ENCODE peak calls at places on chromosomes 13 and 19, in seven cellular contexts. N, P, L, Y, G, T and K are unnamed samples.

GRCh38 chr13:88932950-88933349 is 1261.8 kb downstream of the SLITRK5 start:
- DNase-seq in T (peak), Y (no peak), L (no peak), P (no peak), G (no peak), N (no peak), K (no peak)

GRCh38 chr13:92989301-92989700 is 237.3 kb upstream of the GPC6 start:
- DNase-seq in L (no peak), Y (no peak), G (peak), T (no peak), P (no peak), N (no peak), K (no peak)

GRCh38 chr19:10861118-10861651 is 10.2 kb upstream of the CARM1 start:
- DNase-seq in N (no peak), G (peak), Y (no peak), T (peak), P (peak), L (no peak), K (no peak)

GRCh38 chr13:89568746-89569145 is 1778.7 kb upstream of the MIR17HG start:
- DNase-seq in N (no peak), T (no peak), Y (no peak), G (peak), L (no peak), P (no peak), K (no peak)

GRCh38 chr13:20191902-20192469 is 752 bp downstream of the GJB2 start:
- DNase-seq in L (no peak), P (peak), N (no peak), G (peak), Y (peak), T (peak), K (no peak)

GRCh38 chr13:23473236-23473635 is 39.7 kb upstream of the SACS start:
- DNase-seq in N (no peak), Y (no peak), T (no peak), P (no peak), G (peak), L (no peak), K (no peak)

GRCh38 chr19:4369888-4370260 is 26.5 kb downstream of the MPND start:
- DNase-seq in N (no peak), T (peak), G (peak), L (peak), Y (no peak), P (peak), K (no peak)

GRCh38 chr19:10136936-10137335 is 17.2 kb upstream of the EIF3G start:
- DNase-seq in G (no peak), Y (no peak), N (no peak), T (no peak), L (no peak), P (no peak), K (no peak)

GRCh38 chr19:12783849-12784393 is 7.4 kb upstream of the JUNB start:
- DNase-seq in L (no peak), T (peak), Y (no peak), G (no peak), P (no peak), N (no peak), K (no peak)

GRCh38 chr19:7541828-7542443 is 6.4 kb downstream of the PNPLA6 start:
- DNase-seq in L (no peak), G (peak), P (no peak), N (no peak), T (no peak), Y (no peak), K (no peak)

GRCh38 chr13:32881792-32882175 is 134.4 kb upstream of the KL start:
- DNase-seq in Y (no peak), P (no peak), L (no peak), N (no peak), G (no peak), T (no peak), K (no peak)

GRCh38 chr13:48491423-48492122 is 41.3 kb downstream of the RCBTB2 start:
- DNase-seq in Y (no peak), P (no peak), L (peak), G (no peak), N (no peak), T (no peak), K (no peak)

GRCh38 chr19:42191855-42192254 is 25.6 kb downstream of the DEDD2 start:
- DNase-seq in G (no peak), P (no peak), T (peak), N (no peak), L (peak), Y (peak), K (no peak)

GRCh38 chr13:110318920-110319319 is 11.8 kb downstream of the COL4A2 start:
- DNase-seq in Y (no peak), G (no peak), P (no peak), T (no peak), N (no peak), L (no peak), K (no peak)

GRCh38 chr13:110316196-110316595 is 9.1 kb downstream of the COL4A2 start:
- DNase-seq in G (no peak), Y (no peak), L (no peak), P (peak), T (no peak), N (no peak), K (no peak)

GRCh38 chr13:110317496-110318195 is 10.6 kb downstream of the COL4A2 start:
- DNase-seq in L (no peak), P (peak), Y (no peak), T (no peak), N (no peak), G (no peak), K (no peak)

GRCh38 chr13:110319397-110319773 is 12.3 kb downstream of the COL4A2 start:
- DNase-seq in T (no peak), P (peak), G (no peak), N (no peak), Y (peak), L (no peak), K (no peak)

GRCh38 chr13:110317093-110317492 is 10.0 kb downstream of the COL4A2 start:
- DNase-seq in L (no peak), T (no peak), N (no peak), Y (no peak), P (no peak), G (no peak), K (no peak)
- H3K23ac ChIP-seq in L (peak), T (peak), N (no peak), Y (no peak), P (no peak), G (no peak), K (peak)

GRCh38 chr19:55442372-55443044 is 592 bp downstream of the SHISA7 start:
- DNase-seq in N (no peak), Y (no peak), G (no peak), L (no peak), T (no peak), P (peak), K (no peak)

GRCh38 chr19:55443045-55443823 is at the start of gene SHISA7:
- DNase-seq in N (no peak), P (no peak), L (no peak), Y (no peak), T (no peak), G (no peak), K (no peak)

GRCh38 chr19:55444720-55445045 is 1.6 kb upstream of the SHISA7 start:
- DNase-seq in P (no peak), T (no peak), Y (no peak), L (no peak), G (no peak), N (no peak), K (no peak)

GRCh38 chr19:55446060-55446459 is 3.0 kb upstream of the SHISA7 start:
- DNase-seq in G (no peak), L (no peak), N (no peak), Y (no peak), T (no peak), P (no peak), K (no peak)

GRCh38 chr19:55443824-55444719 is 972 bp upstream of the SHISA7 start:
- DNase-seq in P (no peak), T (no peak), G (no peak), Y (no peak), N (no peak), L (no peak), K (no peak)
- H3K4ac ChIP-seq in P (no peak), T (no peak), G (no peak), Y (no peak), N (no peak), L (no peak), K (no peak)

DNA sequence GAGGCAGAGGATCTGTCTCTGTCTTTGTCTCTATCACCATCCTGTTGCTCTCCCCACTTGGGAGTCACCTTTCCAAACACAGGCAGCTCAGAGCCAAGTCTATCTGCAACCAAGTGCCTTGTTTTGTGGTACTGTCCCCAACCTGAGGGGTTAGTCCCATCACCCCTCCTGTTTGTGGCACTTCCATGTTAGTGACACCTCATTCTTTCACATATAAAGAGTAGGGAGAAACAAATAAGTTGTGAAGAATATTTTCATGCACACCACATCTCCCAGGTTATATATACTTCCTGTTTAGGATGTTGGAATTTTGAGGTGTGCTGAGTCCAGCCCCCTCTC is 3.7 kb downstream of the GDF15 start:
- DNase-seq in N (no peak), L (no peak), T (no peak), Y (no peak), G (no peak), P (no peak), K (no peak)
- H2BK5ac ChIP-seq in N (no peak), L (no peak), T (no peak), Y (no peak), G (no peak), P (no peak), K (no peak)

GRCh38 chr13:60214213-60215079 is 50.7 kb upstream of the DIAPH3 start:
- DNase-seq in L (no peak), N (no peak), P (no peak), T (no peak), G (no peak), Y (no peak), K (no peak)
- H3K23ac ChIP-seq in L (no peak), N (no peak), P (no peak), T (no peak), G (no peak), Y (no peak), K (no peak)

GRCh38 chr19:53554804-53555203 is 16.9 kb downstream of the ZNF331 start:
- DNase-seq in T (no peak), N (no peak), L (no peak), Y (no peak), G (no peak), P (no peak), K (no peak)

GRCh38 chr19:53549354-53549753 is 11.4 kb downstream of the ZNF331 start:
- DNase-seq in P (no peak), G (no peak), N (no peak), T (peak), L (peak), Y (no peak), K (no peak)

GRCh38 chr19:53553159-53553558 is 15.2 kb downstream of the ZNF331 start:
- DNase-seq in T (no peak), N (no peak), P (no peak), L (peak), Y (no peak), G (no peak), K (no peak)

GRCh38 chr19:53553865-53554791 is 16.2 kb downstream of the ZNF331 start:
- DNase-seq in L (peak), Y (peak), P (no peak), G (no peak), T (no peak), N (no peak), K (no peak)

DNA sequence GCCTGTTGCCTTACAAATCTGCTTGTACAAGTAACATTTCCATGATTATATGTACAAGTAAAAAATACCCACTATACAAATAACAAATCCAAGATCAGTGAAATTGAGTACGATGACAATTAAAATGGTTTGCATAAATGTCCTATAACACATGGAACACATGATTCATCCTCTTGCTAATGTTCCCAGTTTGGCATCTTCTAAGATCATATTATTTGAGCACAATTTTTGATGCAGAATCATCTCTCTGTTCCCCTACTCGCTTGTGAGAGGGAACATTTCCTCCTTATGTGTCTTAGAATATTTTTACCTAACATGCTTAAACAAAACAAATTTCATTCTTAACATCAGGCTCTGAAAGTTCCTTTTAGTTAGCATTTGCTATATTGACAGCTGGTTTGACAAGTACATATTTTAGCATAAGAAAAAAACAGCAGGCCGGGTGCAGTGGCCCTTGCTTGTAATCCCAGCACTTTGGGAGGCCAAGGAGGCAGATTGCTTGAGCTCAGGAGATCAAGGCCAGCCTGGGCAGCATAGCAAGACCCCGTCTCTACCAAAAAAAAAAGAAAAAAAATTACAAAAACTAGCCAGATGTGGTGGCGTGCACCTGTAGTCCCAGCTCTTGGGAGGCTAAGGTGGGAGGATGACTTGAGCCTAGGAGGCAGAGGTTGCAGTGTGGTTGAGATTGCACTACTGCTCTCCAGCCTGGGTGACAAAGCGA is 14.2 kb downstream of the ZNF331 start:
- DNase-seq in L (no peak), Y (no peak), P (no peak), N (no peak), T (no peak), G (no peak), K (no peak)
- H3K4ac ChIP-seq in L (no peak), Y (no peak), P (no peak), N (no peak), T (no peak), G (no peak), K (no peak)